ENCODE peak calls at places on chromosomes 11 and 22, in ten cellular contexts. One of them, this sample, is unnamed.

GRCh38 chr22:46501701-46502100 is 35.7 kb downstream of the CELSR1 start:
- DNase-seq in activated naive CD8-positive, alpha-beta T cell treated with anti-CD3 and anti-CD28 coated beads, Interleukin-2, amount 50 U/mL, for 16 hours: no peak
- DNase-seq in dorsolateral prefrontal cortex: no peak
- DNase-seq in head of caudate nucleus: no peak
- DNase-seq in NCI-H1105 treated with DMSO at 0.1 percent for 48 hours: no peak
- DNase-seq in astrocyte of the hippocampus: peak
- DNase-seq in ELR: peak
- DNase-seq in T-cell: no peak
- DNase-seq in hippocampal formation: no peak
- DNase-seq in GM10248: no peak
- DNase-seq in this sample: no peak

GRCh38 chr11:76209956-76210885 is 3.9 kb upstream of the WNT11 start:
- DNase-seq in activated naive CD8-positive, alpha-beta T cell treated with anti-CD3 and anti-CD28 coated beads, Interleukin-2, amount 50 U/mL, for 16 hours: no peak
- DNase-seq in dorsolateral prefrontal cortex: no peak
- DNase-seq in head of caudate nucleus: no peak
- DNase-seq in NCI-H1105 treated with DMSO at 0.1 percent for 48 hours: peak
- DNase-seq in astrocyte of the hippocampus: peak
- DNase-seq in ELR: peak
- DNase-seq in T-cell: no peak
- DNase-seq in hippocampal formation: no peak
- DNase-seq in GM10248: no peak
- DNase-seq in this sample: no peak

GRCh38 chr11:114060402-114061052 is 1.0 kb downstream of the ZBTB16 start:
- DNase-seq in activated naive CD8-positive, alpha-beta T cell treated with anti-CD3 and anti-CD28 coated beads, Interleukin-2, amount 50 U/mL, for 16 hours: no peak
- DNase-seq in dorsolateral prefrontal cortex: no peak
- DNase-seq in head of caudate nucleus: peak
- DNase-seq in NCI-H1105 treated with DMSO at 0.1 percent for 48 hours: peak
- DNase-seq in astrocyte of the hippocampus: peak
- DNase-seq in ELR: no peak
- DNase-seq in T-cell: peak
- DNase-seq in hippocampal formation: peak
- DNase-seq in GM10248: no peak
- DNase-seq in this sample: no peak

GRCh38 chr11:46290598-46291309 is 13.3 kb downstream of the CREB3L1 start:
- DNase-seq in activated naive CD8-positive, alpha-beta T cell treated with anti-CD3 and anti-CD28 coated beads, Interleukin-2, amount 50 U/mL, for 16 hours: no peak
- DNase-seq in dorsolateral prefrontal cortex: no peak
- DNase-seq in head of caudate nucleus: no peak
- DNase-seq in NCI-H1105 treated with DMSO at 0.1 percent for 48 hours: peak
- DNase-seq in astrocyte of the hippocampus: peak
- DNase-seq in ELR: peak
- DNase-seq in T-cell: no peak
- DNase-seq in hippocampal formation: no peak
- DNase-seq in GM10248: no peak
- DNase-seq in this sample: no peak

GRCh38 chr11:103773059-103773458 is 263.4 kb upstream of the DDI1 start:
- DNase-seq in activated naive CD8-positive, alpha-beta T cell treated with anti-CD3 and anti-CD28 coated beads, Interleukin-2, amount 50 U/mL, for 16 hours: no peak
- DNase-seq in dorsolateral prefrontal cortex: no peak
- DNase-seq in head of caudate nucleus: no peak
- DNase-seq in NCI-H1105 treated with DMSO at 0.1 percent for 48 hours: no peak
- DNase-seq in astrocyte of the hippocampus: no peak
- DNase-seq in ELR: no peak
- DNase-seq in T-cell: no peak
- DNase-seq in hippocampal formation: no peak
- DNase-seq in GM10248: no peak
- DNase-seq in this sample: no peak

GRCh38 chr22:50218996-50219727 is 18.4 kb downstream of the SELENOO start:
- DNase-seq in activated naive CD8-positive, alpha-beta T cell treated with anti-CD3 and anti-CD28 coated beads, Interleukin-2, amount 50 U/mL, for 16 hours: no peak
- DNase-seq in dorsolateral prefrontal cortex: no peak
- DNase-seq in head of caudate nucleus: no peak
- DNase-seq in NCI-H1105 treated with DMSO at 0.1 percent for 48 hours: peak
- DNase-seq in astrocyte of the hippocampus: peak
- DNase-seq in ELR: peak
- DNase-seq in T-cell: no peak
- DNase-seq in hippocampal formation: no peak
- DNase-seq in GM10248: no peak
- DNase-seq in this sample: no peak

GRCh38 chr11:110059706-110060430 is 33.3 kb upstream of the ZC3H12C start:
- DNase-seq in activated naive CD8-positive, alpha-beta T cell treated with anti-CD3 and anti-CD28 coated beads, Interleukin-2, amount 50 U/mL, for 16 hours: no peak
- DNase-seq in dorsolateral prefrontal cortex: no peak
- DNase-seq in head of caudate nucleus: no peak
- DNase-seq in NCI-H1105 treated with DMSO at 0.1 percent for 48 hours: no peak
- DNase-seq in astrocyte of the hippocampus: peak
- DNase-seq in ELR: peak
- DNase-seq in T-cell: no peak
- DNase-seq in hippocampal formation: no peak
- DNase-seq in GM10248: no peak
- DNase-seq in this sample: no peak

GRCh38 chr11:38278457-38279141 is 1680.6 kb upstream of the RAG2 start:
- DNase-seq in activated naive CD8-positive, alpha-beta T cell treated with anti-CD3 and anti-CD28 coated beads, Interleukin-2, amount 50 U/mL, for 16 hours: no peak
- DNase-seq in dorsolateral prefrontal cortex: no peak
- DNase-seq in head of caudate nucleus: no peak
- DNase-seq in NCI-H1105 treated with DMSO at 0.1 percent for 48 hours: no peak
- DNase-seq in astrocyte of the hippocampus: no peak
- DNase-seq in ELR: no peak
- DNase-seq in T-cell: no peak
- DNase-seq in hippocampal formation: no peak
- DNase-seq in GM10248: no peak
- DNase-seq in this sample: no peak

GRCh38 chr22:42711281-42711731 is 9.4 kb downstream of the A4GALT start:
- DNase-seq in activated naive CD8-positive, alpha-beta T cell treated with anti-CD3 and anti-CD28 coated beads, Interleukin-2, amount 50 U/mL, for 16 hours: no peak
- DNase-seq in dorsolateral prefrontal cortex: no peak
- DNase-seq in head of caudate nucleus: no peak
- DNase-seq in NCI-H1105 treated with DMSO at 0.1 percent for 48 hours: no peak
- DNase-seq in astrocyte of the hippocampus: no peak
- DNase-seq in ELR: no peak
- DNase-seq in T-cell: no peak
- DNase-seq in hippocampal formation: no peak
- DNase-seq in GM10248: no peak
- DNase-seq in this sample: no peak

GRCh38 chr11:794766-795637 is 3.1 kb downstream of the SLC25A22 start:
- DNase-seq in activated naive CD8-positive, alpha-beta T cell treated with anti-CD3 and anti-CD28 coated beads, Interleukin-2, amount 50 U/mL, for 16 hours: no peak
- DNase-seq in dorsolateral prefrontal cortex: no peak
- DNase-seq in head of caudate nucleus: peak
- DNase-seq in NCI-H1105 treated with DMSO at 0.1 percent for 48 hours: peak
- DNase-seq in astrocyte of the hippocampus: no peak
- DNase-seq in ELR: peak
- DNase-seq in T-cell: no peak
- DNase-seq in hippocampal formation: no peak
- DNase-seq in GM10248: no peak
- DNase-seq in this sample: no peak

GRCh38 chr11:93842461-93842860 is 8.0 kb downstream of the VSTM5 start:
- DNase-seq in activated naive CD8-positive, alpha-beta T cell treated with anti-CD3 and anti-CD28 coated beads, Interleukin-2, amount 50 U/mL, for 16 hours: no peak
- DNase-seq in dorsolateral prefrontal cortex: no peak
- DNase-seq in head of caudate nucleus: no peak
- DNase-seq in NCI-H1105 treated with DMSO at 0.1 percent for 48 hours: no peak
- DNase-seq in astrocyte of the hippocampus: peak
- DNase-seq in ELR: peak
- DNase-seq in T-cell: no peak
- DNase-seq in hippocampal formation: no peak
- DNase-seq in GM10248: no peak
- DNase-seq in this sample: no peak

GRCh38 chr22:42473484-42474193 is 41.4 kb upstream of the NFAM1 start:
- DNase-seq in activated naive CD8-positive, alpha-beta T cell treated with anti-CD3 and anti-CD28 coated beads, Interleukin-2, amount 50 U/mL, for 16 hours: no peak
- DNase-seq in dorsolateral prefrontal cortex: no peak
- DNase-seq in head of caudate nucleus: no peak
- DNase-seq in NCI-H1105 treated with DMSO at 0.1 percent for 48 hours: peak
- DNase-seq in astrocyte of the hippocampus: peak
- DNase-seq in ELR: peak
- DNase-seq in T-cell: no peak
- DNase-seq in hippocampal formation: no peak
- DNase-seq in GM10248: peak
- DNase-seq in this sample: no peak

GRCh38 chr11:8661036-8661435 is 21.4 kb downstream of the TRIM66 start:
- DNase-seq in activated naive CD8-positive, alpha-beta T cell treated with anti-CD3 and anti-CD28 coated beads, Interleukin-2, amount 50 U/mL, for 16 hours: no peak
- DNase-seq in dorsolateral prefrontal cortex: no peak
- DNase-seq in head of caudate nucleus: no peak
- DNase-seq in NCI-H1105 treated with DMSO at 0.1 percent for 48 hours: no peak
- DNase-seq in astrocyte of the hippocampus: no peak
- DNase-seq in ELR: no peak
- DNase-seq in T-cell: no peak
- DNase-seq in hippocampal formation: no peak
- DNase-seq in GM10248: no peak
- DNase-seq in this sample: no peak

GRCh38 chr22:19524170-19525115 is at the start of gene CLDN5:
- DNase-seq in activated naive CD8-positive, alpha-beta T cell treated with anti-CD3 and anti-CD28 coated beads, Interleukin-2, amount 50 U/mL, for 16 hours: no peak
- DNase-seq in dorsolateral prefrontal cortex: no peak
- DNase-seq in head of caudate nucleus: no peak
- DNase-seq in NCI-H1105 treated with DMSO at 0.1 percent for 48 hours: peak
- DNase-seq in astrocyte of the hippocampus: peak
- DNase-seq in ELR: peak
- DNase-seq in T-cell: no peak
- DNase-seq in hippocampal formation: no peak
- DNase-seq in GM10248: peak
- DNase-seq in this sample: no peak

GRCh38 chr22:40635940-40636379 is 559 bp downstream of the MRTFA start:
- DNase-seq in activated naive CD8-positive, alpha-beta T cell treated with anti-CD3 and anti-CD28 coated beads, Interleukin-2, amount 50 U/mL, for 16 hours: no peak
- DNase-seq in dorsolateral prefrontal cortex: no peak
- DNase-seq in head of caudate nucleus: peak
- DNase-seq in NCI-H1105 treated with DMSO at 0.1 percent for 48 hours: no peak
- DNase-seq in astrocyte of the hippocampus: peak
- DNase-seq in ELR: no peak
- DNase-seq in T-cell: peak
- DNase-seq in hippocampal formation: no peak
- DNase-seq in GM10248: no peak
- DNase-seq in this sample: no peak

GRCh38 chr11:111336582-111337256 is 38.4 kb downstream of the POU2AF3 start:
- DNase-seq in activated naive CD8-positive, alpha-beta T cell treated with anti-CD3 and anti-CD28 coated beads, Interleukin-2, amount 50 U/mL, for 16 hours: no peak
- DNase-seq in dorsolateral prefrontal cortex: no peak
- DNase-seq in head of caudate nucleus: no peak
- DNase-seq in NCI-H1105 treated with DMSO at 0.1 percent for 48 hours: no peak
- DNase-seq in astrocyte of the hippocampus: peak
- DNase-seq in ELR: no peak
- DNase-seq in T-cell: no peak
- DNase-seq in hippocampal formation: no peak
- DNase-seq in GM10248: no peak
- DNase-seq in this sample: no peak

GRCh38 chr11:130611791-130612251 is 163.4 kb downstream of the ADAMTS15 start:
- DNase-seq in activated naive CD8-positive, alpha-beta T cell treated with anti-CD3 and anti-CD28 coated beads, Interleukin-2, amount 50 U/mL, for 16 hours: no peak
- DNase-seq in dorsolateral prefrontal cortex: no peak
- DNase-seq in head of caudate nucleus: no peak
- DNase-seq in NCI-H1105 treated with DMSO at 0.1 percent for 48 hours: no peak
- DNase-seq in astrocyte of the hippocampus: peak
- DNase-seq in ELR: peak
- DNase-seq in T-cell: no peak
- DNase-seq in hippocampal formation: no peak
- DNase-seq in GM10248: no peak
- DNase-seq in this sample: no peak

GRCh38 chr22:38172016-38172431 is 9.6 kb downstream of the PLA2G6 start:
- DNase-seq in activated naive CD8-positive, alpha-beta T cell treated with anti-CD3 and anti-CD28 coated beads, Interleukin-2, amount 50 U/mL, for 16 hours: no peak
- DNase-seq in dorsolateral prefrontal cortex: peak
- DNase-seq in head of caudate nucleus: no peak
- DNase-seq in NCI-H1105 treated with DMSO at 0.1 percent for 48 hours: no peak
- DNase-seq in astrocyte of the hippocampus: peak
- DNase-seq in ELR: no peak
- DNase-seq in T-cell: no peak
- DNase-seq in hippocampal formation: no peak
- DNase-seq in GM10248: no peak
- DNase-seq in this sample: no peak

GRCh38 chr11:86069408-86070086 is 663 bp upstream of the PICALM start:
- DNase-seq in activated naive CD8-positive, alpha-beta T cell treated with anti-CD3 and anti-CD28 coated beads, Interleukin-2, amount 50 U/mL, for 16 hours: no peak
- DNase-seq in dorsolateral prefrontal cortex: no peak
- DNase-seq in head of caudate nucleus: no peak
- DNase-seq in NCI-H1105 treated with DMSO at 0.1 percent for 48 hours: no peak
- DNase-seq in astrocyte of the hippocampus: peak
- DNase-seq in ELR: peak
- DNase-seq in T-cell: no peak
- DNase-seq in hippocampal formation: no peak
- DNase-seq in GM10248: peak
- DNase-seq in this sample: no peak

GRCh38 chr11:31809857-31810778 is 1.0 kb downstream of the PAX6 start:
- DNase-seq in activated naive CD8-positive, alpha-beta T cell treated with anti-CD3 and anti-CD28 coated beads, Interleukin-2, amount 50 U/mL, for 16 hours: no peak
- DNase-seq in dorsolateral prefrontal cortex: no peak
- DNase-seq in head of caudate nucleus: no peak
- DNase-seq in NCI-H1105 treated with DMSO at 0.1 percent for 48 hours: peak
- DNase-seq in astrocyte of the hippocampus: peak
- DNase-seq in ELR: peak
- DNase-seq in T-cell: no peak
- DNase-seq in hippocampal formation: no peak
- DNase-seq in GM10248: peak
- DNase-seq in this sample: no peak

GRCh38 chr11:57974132-57974531 is 49.5 kb upstream of the OR9Q1 start:
- DNase-seq in activated naive CD8-positive, alpha-beta T cell treated with anti-CD3 and anti-CD28 coated beads, Interleukin-2, amount 50 U/mL, for 16 hours: no peak
- DNase-seq in dorsolateral prefrontal cortex: no peak
- DNase-seq in head of caudate nucleus: no peak
- DNase-seq in NCI-H1105 treated with DMSO at 0.1 percent for 48 hours: no peak
- DNase-seq in astrocyte of the hippocampus: no peak
- DNase-seq in ELR: no peak
- DNase-seq in T-cell: no peak
- DNase-seq in hippocampal formation: no peak
- DNase-seq in GM10248: no peak
- DNase-seq in this sample: no peak

GRCh38 chr11:26286472-26287066 is 45.4 kb upstream of the ANO3 start:
- DNase-seq in activated naive CD8-positive, alpha-beta T cell treated with anti-CD3 and anti-CD28 coated beads, Interleukin-2, amount 50 U/mL, for 16 hours: no peak
- DNase-seq in dorsolateral prefrontal cortex: no peak
- DNase-seq in head of caudate nucleus: no peak
- DNase-seq in NCI-H1105 treated with DMSO at 0.1 percent for 48 hours: peak
- DNase-seq in astrocyte of the hippocampus: peak
- DNase-seq in ELR: peak
- DNase-seq in T-cell: no peak
- DNase-seq in hippocampal formation: no peak
- DNase-seq in GM10248: no peak
- DNase-seq in this sample: no peak

GRCh38 chr11:8337396-8337795 is 73.7 kb upstream of the LMO1 start:
- DNase-seq in activated naive CD8-positive, alpha-beta T cell treated with anti-CD3 and anti-CD28 coated beads, Interleukin-2, amount 50 U/mL, for 16 hours: no peak
- DNase-seq in dorsolateral prefrontal cortex: no peak
- DNase-seq in head of caudate nucleus: no peak
- DNase-seq in NCI-H1105 treated with DMSO at 0.1 percent for 48 hours: no peak
- DNase-seq in astrocyte of the hippocampus: no peak
- DNase-seq in ELR: no peak
- DNase-seq in T-cell: no peak
- DNase-seq in hippocampal formation: no peak
- DNase-seq in GM10248: no peak
- DNase-seq in this sample: no peak

GRCh38 chr11:75159081-75159953 is 8.4 kb downstream of the SLCO2B1 start:
- DNase-seq in activated naive CD8-positive, alpha-beta T cell treated with anti-CD3 and anti-CD28 coated beads, Interleukin-2, amount 50 U/mL, for 16 hours: no peak
- DNase-seq in dorsolateral prefrontal cortex: no peak
- DNase-seq in head of caudate nucleus: no peak
- DNase-seq in NCI-H1105 treated with DMSO at 0.1 percent for 48 hours: no peak
- DNase-seq in astrocyte of the hippocampus: no peak
- DNase-seq in ELR: no peak
- DNase-seq in T-cell: no peak
- DNase-seq in hippocampal formation: no peak
- DNase-seq in GM10248: no peak
- DNase-seq in this sample: no peak

GRCh38 chr22:35467788-35468187 is 67.8 kb downstream of the MCM5 start:
- DNase-seq in activated naive CD8-positive, alpha-beta T cell treated with anti-CD3 and anti-CD28 coated beads, Interleukin-2, amount 50 U/mL, for 16 hours: no peak
- DNase-seq in dorsolateral prefrontal cortex: peak
- DNase-seq in head of caudate nucleus: peak
- DNase-seq in NCI-H1105 treated with DMSO at 0.1 percent for 48 hours: no peak
- DNase-seq in astrocyte of the hippocampus: peak
- DNase-seq in ELR: peak
- DNase-seq in T-cell: no peak
- DNase-seq in hippocampal formation: peak
- DNase-seq in GM10248: no peak
- DNase-seq in this sample: no peak

GRCh38 chr22:49589301-49589700 is 238.4 kb downstream of the BRD1 start:
- DNase-seq in activated naive CD8-positive, alpha-beta T cell treated with anti-CD3 and anti-CD28 coated beads, Interleukin-2, amount 50 U/mL, for 16 hours: no peak
- DNase-seq in dorsolateral prefrontal cortex: no peak
- DNase-seq in head of caudate nucleus: peak
- DNase-seq in NCI-H1105 treated with DMSO at 0.1 percent for 48 hours: no peak
- DNase-seq in astrocyte of the hippocampus: no peak
- DNase-seq in ELR: no peak
- DNase-seq in T-cell: no peak
- DNase-seq in hippocampal formation: no peak
- DNase-seq in GM10248: no peak
- DNase-seq in this sample: no peak

GRCh38 chr11:11534981-11535380 is 86.8 kb downstream of the GALNT18 start:
- DNase-seq in activated naive CD8-positive, alpha-beta T cell treated with anti-CD3 and anti-CD28 coated beads, Interleukin-2, amount 50 U/mL, for 16 hours: no peak
- DNase-seq in dorsolateral prefrontal cortex: peak
- DNase-seq in head of caudate nucleus: no peak
- DNase-seq in NCI-H1105 treated with DMSO at 0.1 percent for 48 hours: peak
- DNase-seq in astrocyte of the hippocampus: peak
- DNase-seq in ELR: no peak
- DNase-seq in T-cell: no peak
- DNase-seq in hippocampal formation: no peak
- DNase-seq in GM10248: no peak
- DNase-seq in this sample: no peak

GRCh38 chr11:59076876-59077571 is 9.1 kb upstream of the GLYATL1B start:
- DNase-seq in activated naive CD8-positive, alpha-beta T cell treated with anti-CD3 and anti-CD28 coated beads, Interleukin-2, amount 50 U/mL, for 16 hours: no peak
- DNase-seq in dorsolateral prefrontal cortex: no peak
- DNase-seq in head of caudate nucleus: no peak
- DNase-seq in NCI-H1105 treated with DMSO at 0.1 percent for 48 hours: no peak
- DNase-seq in astrocyte of the hippocampus: no peak
- DNase-seq in ELR: no peak
- DNase-seq in T-cell: no peak
- DNase-seq in hippocampal formation: no peak
- DNase-seq in GM10248: peak
- DNase-seq in this sample: no peak

This sample was measured in CD8-positive, alpha-beta memory T cell.